ENCODE peak calls at places on chromosomes 16 and 17, in ten cellular contexts. B is fibroblast of lung; V is AG09309; U is right lobe of liver; Q is uterus; O is fibroblast of the aortic adventitia; J is mucosa of descending colon; X is CD4-positive, alpha-beta T cell; A is nephron progenitor cell; M is activated B cell treated with CpG ODN at 0.5 μM for 24 hours. R is an unnamed sample.

GRCh38 chr16:24645739-24646645 is 83.5 kb upstream of the TNRC6A start:
- DNase-seq in J (no peak), X (no peak), O (peak; percentile 100), A (no peak), U (no peak), Q (peak; percentile 56), V (peak; percentile 99), B (peak; percentile 99), M (no peak), R (no peak)

GRCh38 chr17:2837147-2837561 is 40.9 kb downstream of the RAP1GAP2 start:
- DNase-seq in V (no peak), M (peak; percentile 63), B (no peak), J (no peak), X (peak; percentile 48), U (no peak), Q (no peak), O (no peak), A (no peak), R (no peak)

GRCh38 chr16:56742030-56742984 is 12.4 kb downstream of the NUP93 start:
- DNase-seq in X (no peak), A (no peak), M (no peak), Q (no peak), U (no peak), O (peak; percentile 86), V (peak; percentile 37), J (no peak), B (peak; percentile 91), R (no peak)

GRCh38 chr17:237406-237955 is 56.0 kb upstream of the DOC2B start:
- DNase-seq in X (no peak), U (peak; percentile 20), M (no peak), J (peak; percentile 27), A (no peak), O (no peak), Q (no peak), V (no peak), B (no peak), R (peak; percentile 32)

GRCh38 chr17:60167095-60167741 is 17.4 kb downstream of the CA4 start:
- DNase-seq in A (no peak), O (peak; percentile 23), M (no peak), Q (no peak), X (no peak), U (no peak), V (no peak), B (no peak), J (no peak), R (no peak)

GRCh38 chr17:17508641-17509591 is 12.7 kb upstream of the RASD1 start:
- DNase-seq in A (no peak), J (peak; percentile 29), U (peak; percentile 48), O (no peak), Q (no peak), V (no peak), M (no peak), B (no peak), X (no peak), R (peak; percentile 43)

GRCh38 chr17:77467513-77467912 is 326.7 kb downstream of the SEC14L1 start:
- DNase-seq in V (no peak), B (no peak), O (no peak), U (peak; percentile 55), X (no peak), J (no peak), Q (no peak), A (no peak), M (no peak), R (no peak)

GRCh38 chr16:55120408-55120807 is 189.7 kb downstream of the IRX5 start:
- DNase-seq in V (peak; percentile 52), O (no peak), Q (no peak), B (no peak), J (no peak), U (no peak), X (no peak), M (no peak), A (no peak), R (no peak)

GRCh38 chr17:46190763-46191162 is 2.5 kb downstream of the KANSL1 start:
- DNase-seq in Q (no peak), X (no peak), U (no peak), M (no peak), V (no peak), O (peak; percentile 52), J (no peak), B (peak; percentile 47), A (no peak), R (no peak)

DNA sequence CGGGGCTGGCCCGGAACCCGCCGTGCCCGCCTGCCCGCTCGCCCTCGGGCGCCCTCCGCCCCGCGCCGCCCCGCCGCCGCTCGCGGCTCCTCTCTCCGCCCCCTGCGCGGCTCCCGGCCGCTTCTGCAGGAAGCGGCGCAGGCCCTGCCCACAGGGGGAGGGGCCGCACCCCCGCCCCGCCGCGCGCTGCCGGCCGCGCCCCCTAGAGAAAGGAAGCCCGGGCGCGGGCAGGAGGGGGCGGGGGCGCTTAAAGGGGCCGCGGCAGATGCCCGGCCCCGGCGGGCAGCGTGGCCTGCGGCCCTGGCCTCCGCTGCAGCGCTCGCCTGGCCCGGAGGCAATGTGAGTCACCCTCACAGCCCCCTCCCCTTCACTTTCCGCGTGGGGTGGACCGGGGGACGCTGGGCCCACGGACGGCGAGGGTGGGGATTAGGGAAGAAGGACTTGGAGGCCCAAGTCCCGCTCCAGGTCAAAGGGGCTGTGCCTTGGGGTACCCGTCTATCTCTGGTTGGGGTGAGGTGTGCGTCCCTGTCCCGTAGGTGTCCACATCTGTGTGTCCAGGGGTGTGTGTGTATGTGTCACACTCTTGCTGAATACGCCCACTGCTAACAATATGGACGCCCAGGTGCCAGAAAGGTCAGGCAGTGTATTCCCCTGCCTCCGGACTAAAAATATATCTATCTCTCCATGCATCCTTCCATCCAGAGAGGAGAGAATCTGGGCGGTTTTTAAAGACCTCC is at the start of gene GIT1:
- DNase-seq in M (peak; percentile 88), A (peak; percentile 89), B (peak; percentile 79), V (no peak), J (peak; percentile 90), X (peak; percentile 86), O (peak; percentile 71), Q (peak; percentile 81), U (peak; percentile 90), R (peak; percentile 92)
- TF ChIP-seq CTCF in M (no peak), A (no peak), B (no peak), V (no peak), J (no peak), X (no peak), O (no peak), Q (no peak), U (no peak), R (no peak)

GRCh38 chr16:15606521-15607220 is 36.3 kb downstream of the MARF1 start:
- DNase-seq in O (no peak), X (no peak), U (no peak), J (no peak), B (no peak), Q (no peak), V (no peak), M (no peak), A (no peak), R (no peak)

GRCh38 chr16:15605869-15606520 is 37.0 kb downstream of the MARF1 start:
- DNase-seq in B (no peak), V (no peak), U (no peak), O (no peak), J (no peak), M (no peak), Q (no peak), A (no peak), X (no peak), R (no peak)

GRCh38 chr16:15602285-15603044 is 40.5 kb downstream of the MARF1 start:
- DNase-seq in B (no peak), J (no peak), X (no peak), M (no peak), V (no peak), Q (no peak), O (no peak), A (no peak), U (no peak), R (no peak)

GRCh38 chr16:15607700-15608396 is 35.1 kb downstream of the MARF1 start:
- DNase-seq in O (peak; percentile 45), Q (no peak), M (no peak), X (no peak), A (no peak), U (peak; percentile 93), B (peak; percentile 73), J (no peak), V (no peak), R (no peak)

GRCh38 chr16:15604460-15605390 is 38.2 kb downstream of the MARF1 start:
- DNase-seq in V (no peak), M (no peak), J (no peak), Q (no peak), O (no peak), A (no peak), U (peak; percentile 84), X (no peak), B (peak; percentile 47), R (no peak)
- TF ChIP-seq CTCF in V (no peak), M (no peak), J (no peak), Q (no peak), O (no peak), A (no peak), U (no peak), X (no peak), B (no peak), R (no peak)

DNA sequence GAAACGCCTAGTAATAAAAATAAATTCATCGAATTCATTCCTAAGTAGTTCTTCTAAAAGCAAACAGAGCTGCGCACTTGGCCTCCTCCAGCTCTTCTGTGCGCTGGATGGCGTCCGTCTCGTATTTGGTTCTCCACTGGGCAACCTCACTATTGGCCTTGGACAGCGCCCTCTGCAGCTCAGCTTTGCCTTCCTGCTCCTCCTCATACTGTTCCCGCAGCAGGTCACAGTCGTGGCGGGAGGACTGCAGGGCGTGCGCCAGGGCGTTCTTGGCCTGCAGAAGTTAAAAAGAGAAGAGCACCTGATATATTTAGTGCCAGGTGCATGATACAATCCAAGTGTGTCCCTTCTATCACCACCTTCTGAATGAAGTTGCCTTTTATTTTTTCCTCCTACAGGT is 21.8 kb downstream of the MYH3 start:
- DNase-seq in A (no peak), Q (no peak), O (no peak), M (no peak), U (no peak), V (no peak), X (no peak), J (no peak), B (no peak), R (no peak)
- TF ChIP-seq CTCF in A (no peak), Q (no peak), O (no peak), M (no peak), U (no peak), V (no peak), X (no peak), J (no peak), B (no peak), R (no peak)

DNA sequence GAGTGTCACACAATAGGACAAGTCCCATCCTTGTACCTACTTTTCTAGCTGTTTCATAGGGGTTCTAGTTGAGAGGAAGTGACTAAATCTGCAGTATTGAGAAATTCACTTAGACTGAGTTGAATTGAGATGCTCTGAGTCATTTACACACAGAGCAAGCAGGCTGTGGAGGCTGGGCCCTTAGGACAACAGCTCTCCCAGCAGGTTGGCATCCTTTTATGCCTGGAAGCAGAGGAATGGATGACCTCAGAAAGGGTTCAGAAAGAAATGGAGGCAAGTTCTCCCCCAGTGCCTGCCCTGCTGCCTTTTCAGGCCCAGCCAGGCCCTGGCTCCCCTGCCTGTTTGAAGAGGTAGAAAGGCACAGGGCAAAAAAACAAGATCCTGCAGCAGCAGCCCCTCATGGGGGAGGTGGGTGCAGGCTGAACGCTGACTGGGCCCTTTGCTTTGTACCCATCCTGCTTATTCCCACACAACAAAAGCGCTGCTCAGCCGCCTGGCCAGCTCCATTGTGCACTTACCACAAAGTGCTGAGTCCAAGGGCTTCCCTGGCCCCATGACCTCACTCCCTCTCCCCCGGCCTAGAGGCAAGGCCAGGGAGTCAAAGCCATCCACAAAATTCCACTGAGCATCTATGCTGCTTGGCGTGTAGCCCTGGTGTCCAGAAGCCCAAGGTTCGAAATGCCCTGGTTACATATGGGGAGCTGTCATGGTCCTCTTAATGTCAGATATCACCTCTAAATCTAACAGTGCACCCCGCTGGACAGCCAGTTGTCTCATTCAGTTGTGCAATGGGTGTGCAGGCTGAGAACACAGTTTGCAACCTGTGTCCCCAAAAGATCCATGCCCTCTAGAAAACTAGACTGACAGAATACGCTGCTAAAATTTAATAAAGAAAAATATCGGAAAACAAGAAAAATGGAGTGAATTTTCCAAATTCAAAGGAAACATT is 5.4 kb upstream of the CRYBA1 start:
- DNase-seq in O (peak; percentile 96), J (no peak), B (peak; percentile 98), U (no peak), V (peak; percentile 90), X (no peak), A (peak; percentile 6), M (no peak), Q (no peak), R (no peak)
- TF ChIP-seq CTCF in O (no peak), J (no peak), B (no peak), U (no peak), V (peak; percentile 25), X (no peak), A (no peak), M (no peak), Q (no peak), R (no peak)

R was measured in upper lobe of right lung.